ENCODE peak calls at places on chromosome 7, in four cellular contexts. C, U, W and X are unnamed samples.

GRCh38 chr7:120825576-120825975 is 32.4 kb downstream of the TSPAN12 start:
- DNase-seq in C (no peak), U (no peak), W (no peak), X (no peak)

GRCh38 chr7:139745330-139746143 is 32.3 kb downstream of the HIPK2 start:
- DNase-seq in C (no peak), U (no peak), W (no peak), X (no peak)

GRCh38 chr7:149278396-149278795 is 16.4 kb downstream of the ZNF783 start:
- DNase-seq in C (no peak), U (no peak), W (no peak), X (no peak)

GRCh38 chr7:107563072-107563760 is 504 bp downstream of the COG5 start:
- DNase-seq in C (no peak), U (no peak), W (no peak), X (no peak)

GRCh38 chr7:122790132-122790531 is 87.4 kb upstream of the RNF148 start:
- DNase-seq in C (no peak), U (no peak), W (no peak), X (no peak)

GRCh38 chr7:150370612-150371071 is 2.0 kb downstream of the REPIN1 start:
- DNase-seq in C (no peak), U (no peak), W (no peak), X (no peak)

GRCh38 chr7:10723832-10724231 is 249.8 kb upstream of the PHF14 start:
- DNase-seq in C (no peak), U (no peak), W (no peak), X (no peak)

GRCh38 chr7:17989546-17989945 is 38.1 kb downstream of the PRPS1L1 start:
- DNase-seq in C (no peak), U (no peak), W (no peak), X (peak; percentile 48)

GRCh38 chr7:103141753-103142404 is 7.0 kb downstream of the NAPEPLD start:
- DNase-seq in C (no peak), U (no peak), W (no peak), X (no peak)

GRCh38 chr7:54898659-54899340 is 120.0 kb upstream of the EGFR start:
- DNase-seq in C (no peak), U (no peak), W (no peak), X (no peak)

GRCh38 chr7:2092279-2092678 is 140.5 kb downstream of the MAD1L1 start:
- DNase-seq in C (no peak), U (no peak), W (no peak), X (no peak)

GRCh38 chr7:12475362-12476063 is 71.8 kb upstream of the VWDE start:
- DNase-seq in C (no peak), U (no peak), W (no peak), X (no peak)

GRCh38 chr7:28083159-28083997 is 97.2 kb downstream of the JAZF1 start:
- DNase-seq in C (no peak), U (no peak), W (no peak), X (no peak)

GRCh38 chr7:51288896-51289607 is 27.6 kb downstream of the COBL start:
- DNase-seq in C (no peak), U (no peak), W (no peak), X (peak; percentile 60)

GRCh38 chr7:27112960-27113949 is 10.8 kb upstream of the HOXA2 start:
- DNase-seq in C (no peak), U (no peak), W (peak; percentile 58), X (peak; percentile 80)

GRCh38 chr7:125468855-125469174 is 539.2 kb upstream of the POT1 start:
- DNase-seq in C (no peak), U (no peak), W (no peak), X (no peak)

GRCh38 chr7:84191261-84191660 is 3.3 kb downstream of the SEMA3A start:
- DNase-seq in C (no peak), U (no peak), W (no peak), X (no peak)